ENCODE peak calls at places on chromosomes 5 and 9, in five cellular contexts. One of them, this sample, is unnamed.

GRCh38 chr9:6829027-6829426 is 71.3 kb downstream of the KDM4C start:
- DNase-seq in CD4-positive, alpha-beta T cell: no peak
- DNase-seq in nephron progenitor cell: no peak
- DNase-seq in BJ: no peak
- DNase-seq in H9: no peak
- DNase-seq in this sample: no peak

GRCh38 chr9:34171753-34172535 is 6.9 kb upstream of the UBAP1 start:
- DNase-seq in CD4-positive, alpha-beta T cell: peak; percentile 19
- DNase-seq in nephron progenitor cell: no peak
- DNase-seq in BJ: no peak
- DNase-seq in H9: no peak
- DNase-seq in this sample: no peak

GRCh38 chr5:56802235-56802634 is 13.1 kb upstream of the MAP3K1 start:
- DNase-seq in CD4-positive, alpha-beta T cell: no peak
- DNase-seq in nephron progenitor cell: no peak
- DNase-seq in BJ: no peak
- DNase-seq in H9: peak; percentile 32
- DNase-seq in this sample: no peak

GRCh38 chr5:68872088-68872842 is 221.5 kb upstream of the SLC30A5 start:
- DNase-seq in CD4-positive, alpha-beta T cell: no peak
- DNase-seq in nephron progenitor cell: no peak
- DNase-seq in BJ: no peak
- DNase-seq in H9: no peak
- DNase-seq in this sample: no peak

GRCh38 chr5:174972291-174972690 is 247.9 kb downstream of the MSX2 start:
- DNase-seq in CD4-positive, alpha-beta T cell: no peak
- DNase-seq in nephron progenitor cell: no peak
- DNase-seq in BJ: no peak
- DNase-seq in H9: no peak
- DNase-seq in this sample: no peak

GRCh38 chr9:93468763-93469456 is 15.5 kb upstream of the FAM120AOS start:
- DNase-seq in CD4-positive, alpha-beta T cell: no peak
- DNase-seq in nephron progenitor cell: peak; percentile 47
- DNase-seq in BJ: peak; percentile 43
- DNase-seq in H9: no peak
- DNase-seq in this sample: no peak

GRCh38 chr9:34403554-34404380 is 27.1 kb upstream of the MYORG start:
- DNase-seq in CD4-positive, alpha-beta T cell: peak; percentile 29
- DNase-seq in nephron progenitor cell: peak; percentile 82
- DNase-seq in BJ: no peak
- DNase-seq in H9: peak; percentile 67
- DNase-seq in this sample: no peak

GRCh38 chr5:1542011-1542410 is 18.3 kb upstream of the LPCAT1 start:
- DNase-seq in CD4-positive, alpha-beta T cell: no peak
- DNase-seq in nephron progenitor cell: no peak
- DNase-seq in BJ: no peak
- DNase-seq in H9: no peak
- DNase-seq in this sample: no peak

GRCh38 chr5:34500236-34500836 is 155.8 kb upstream of the RAI14 start:
- DNase-seq in CD4-positive, alpha-beta T cell: no peak
- DNase-seq in nephron progenitor cell: no peak
- DNase-seq in BJ: no peak
- DNase-seq in H9: no peak
- DNase-seq in this sample: no peak

GRCh38 chr5:104573979-104574709 is 1011.6 kb upstream of the NUDT12 start:
- DNase-seq in CD4-positive, alpha-beta T cell: no peak
- DNase-seq in nephron progenitor cell: no peak
- DNase-seq in BJ: no peak
- DNase-seq in H9: no peak
- DNase-seq in this sample: no peak

GRCh38 chr5:58453326-58453725 is 6.6 kb downstream of the PLK2 start:
- DNase-seq in CD4-positive, alpha-beta T cell: no peak
- DNase-seq in nephron progenitor cell: no peak
- DNase-seq in BJ: no peak
- DNase-seq in H9: no peak
- DNase-seq in this sample: no peak

GRCh38 chr9:69317894-69318293 is 7.1 kb upstream of the ENTREP1 start:
- DNase-seq in CD4-positive, alpha-beta T cell: no peak
- DNase-seq in nephron progenitor cell: no peak
- DNase-seq in BJ: no peak
- DNase-seq in H9: no peak
- DNase-seq in this sample: no peak

GRCh38 chr9:115978739-115979138 is 174.9 kb upstream of the PAPPA start:
- DNase-seq in CD4-positive, alpha-beta T cell: no peak
- DNase-seq in nephron progenitor cell: no peak
- DNase-seq in BJ: no peak
- DNase-seq in H9: no peak
- DNase-seq in this sample: peak; percentile 34

GRCh38 chr5:119876522-119876921 is 247.2 kb downstream of the FAM170A start:
- DNase-seq in CD4-positive, alpha-beta T cell: no peak
- DNase-seq in nephron progenitor cell: no peak
- DNase-seq in BJ: no peak
- DNase-seq in H9: no peak
- DNase-seq in this sample: no peak

GRCh38 chr5:137921931-137922330 is 32.7 kb downstream of the PKD2L2 start:
- DNase-seq in CD4-positive, alpha-beta T cell: no peak
- DNase-seq in nephron progenitor cell: no peak
- DNase-seq in BJ: no peak
- DNase-seq in H9: no peak
- DNase-seq in this sample: no peak

GRCh38 chr5:167582263-167582662 is 709.2 kb upstream of the WWC1 start:
- DNase-seq in CD4-positive, alpha-beta T cell: no peak
- DNase-seq in nephron progenitor cell: no peak
- DNase-seq in BJ: no peak
- DNase-seq in H9: no peak
- DNase-seq in this sample: no peak

GRCh38 chr5:96885518-96886338 is 9.4 kb downstream of the ERAP2 start:
- DNase-seq in CD4-positive, alpha-beta T cell: no peak
- DNase-seq in nephron progenitor cell: no peak
- DNase-seq in BJ: no peak
- DNase-seq in H9: no peak
- DNase-seq in this sample: no peak

GRCh38 chr9:22279621-22280020 is 167.0 kb upstream of the DMRTA1 start:
- DNase-seq in CD4-positive, alpha-beta T cell: no peak
- DNase-seq in nephron progenitor cell: no peak
- DNase-seq in BJ: no peak
- DNase-seq in H9: no peak
- DNase-seq in this sample: no peak

GRCh38 chr9:135804588-135805421 is 102.5 kb downstream of the CAMSAP1 start:
- DNase-seq in CD4-positive, alpha-beta T cell: no peak
- DNase-seq in nephron progenitor cell: no peak
- DNase-seq in BJ: no peak
- DNase-seq in H9: peak; percentile 65
- DNase-seq in this sample: no peak

GRCh38 chr5:178116406-178116885 is 3.1 kb downstream of the N4BP3 start:
- DNase-seq in CD4-positive, alpha-beta T cell: peak; percentile 19
- DNase-seq in nephron progenitor cell: no peak
- DNase-seq in BJ: no peak
- DNase-seq in H9: peak; percentile 68
- DNase-seq in this sample: no peak

GRCh38 chr9:113154471-113154870 is 3.7 kb downstream of the SLC31A2 start:
- DNase-seq in CD4-positive, alpha-beta T cell: no peak
- DNase-seq in nephron progenitor cell: no peak
- DNase-seq in BJ: no peak
- DNase-seq in H9: no peak
- DNase-seq in this sample: no peak

GRCh38 chr5:61623401-61624069 is 291.5 kb downstream of the ZSWIM6 start:
- DNase-seq in CD4-positive, alpha-beta T cell: no peak
- DNase-seq in nephron progenitor cell: no peak
- DNase-seq in BJ: no peak
- DNase-seq in H9: peak; percentile 52
- DNase-seq in this sample: no peak

GRCh38 chr9:94156549-94157407 is 72.5 kb downstream of the PTPDC1 start:
- DNase-seq in CD4-positive, alpha-beta T cell: no peak
- DNase-seq in nephron progenitor cell: no peak
- DNase-seq in BJ: no peak
- DNase-seq in H9: no peak
- DNase-seq in this sample: no peak

GRCh38 chr9:72703574-72703973 is 182.2 kb downstream of the TMC1 start:
- DNase-seq in CD4-positive, alpha-beta T cell: no peak
- DNase-seq in nephron progenitor cell: no peak
- DNase-seq in BJ: no peak
- DNase-seq in H9: no peak
- DNase-seq in this sample: no peak

GRCh38 chr5:16934123-16934522 is 2.0 kb downstream of the MYO10 start:
- DNase-seq in CD4-positive, alpha-beta T cell: no peak
- DNase-seq in nephron progenitor cell: peak; percentile 84
- DNase-seq in BJ: no peak
- DNase-seq in H9: peak; percentile 73
- DNase-seq in this sample: no peak

GRCh38 chr5:65828507-65828906 is 97.9 kb upstream of the ERBIN start:
- DNase-seq in CD4-positive, alpha-beta T cell: no peak
- DNase-seq in nephron progenitor cell: no peak
- DNase-seq in BJ: peak; percentile 64
- DNase-seq in H9: no peak
- DNase-seq in this sample: peak; percentile 70

DNA sequence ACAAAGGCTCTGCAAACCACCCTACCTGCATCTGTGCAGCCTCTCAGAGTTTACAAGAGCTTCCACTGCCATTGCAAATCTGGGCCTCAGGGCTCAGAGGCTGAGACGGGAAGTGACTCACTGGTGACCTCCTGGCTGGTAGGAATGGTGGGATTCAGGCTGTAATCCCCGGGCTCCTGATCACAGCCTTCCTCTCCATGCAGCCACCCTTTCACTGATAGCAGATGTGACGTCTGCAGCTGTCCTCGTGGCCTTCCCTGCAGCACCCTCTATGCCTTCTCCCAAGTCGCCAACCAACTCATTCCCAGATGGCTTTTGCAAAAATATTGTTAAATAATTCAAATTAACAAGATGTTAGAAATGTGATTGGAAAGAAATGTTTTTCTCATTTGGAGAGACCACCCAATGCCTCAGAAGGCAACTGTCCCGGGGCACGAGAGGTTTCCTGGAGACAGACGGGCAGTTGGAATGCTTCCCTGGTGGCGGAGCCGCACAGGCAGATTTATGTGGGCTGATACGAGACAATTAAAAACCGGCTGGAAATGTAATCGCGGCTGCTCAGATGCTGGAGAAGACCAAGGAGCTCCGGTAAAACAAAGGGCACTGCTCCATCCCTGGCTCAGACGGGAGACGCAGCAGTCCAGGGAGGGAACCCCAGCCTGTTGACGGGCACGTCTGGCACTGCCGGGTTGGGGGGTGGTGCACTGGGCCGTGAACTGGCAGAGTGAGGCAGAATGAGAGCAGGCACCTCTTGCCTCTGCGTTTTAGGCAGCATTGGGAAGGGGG is 34.4 kb upstream of the SLC25A51 start:
- DNase-seq in CD4-positive, alpha-beta T cell: no peak
- DNase-seq in nephron progenitor cell: peak; percentile 33
- DNase-seq in BJ: peak; percentile 47
- DNase-seq in H9: no peak
- DNase-seq in this sample: peak; percentile 18
- TF ChIP-seq CTCF in CD4-positive, alpha-beta T cell: no peak
- TF ChIP-seq CTCF in nephron progenitor cell: no peak
- TF ChIP-seq CTCF in BJ: no peak
- TF ChIP-seq CTCF in H9: no peak
- TF ChIP-seq CTCF in this sample: no peak

GRCh38 chr5:67494186-67494842 is 297.7 kb upstream of the CD180 start:
- DNase-seq in CD4-positive, alpha-beta T cell: no peak
- DNase-seq in nephron progenitor cell: no peak
- DNase-seq in BJ: no peak
- DNase-seq in H9: no peak
- DNase-seq in this sample: no peak

GRCh38 chr5:67495072-67495471 is 298.5 kb upstream of the CD180 start:
- DNase-seq in CD4-positive, alpha-beta T cell: no peak
- DNase-seq in nephron progenitor cell: no peak
- DNase-seq in BJ: no peak
- DNase-seq in H9: no peak
- DNase-seq in this sample: no peak

GRCh38 chr5:67496051-67496450 is 299.5 kb upstream of the CD180 start:
- DNase-seq in CD4-positive, alpha-beta T cell: no peak
- DNase-seq in nephron progenitor cell: no peak
- DNase-seq in BJ: no peak
- DNase-seq in H9: no peak
- DNase-seq in this sample: no peak

GRCh38 chr5:67490543-67491321 is 294.1 kb upstream of the CD180 start:
- DNase-seq in CD4-positive, alpha-beta T cell: no peak
- DNase-seq in nephron progenitor cell: no peak
- DNase-seq in BJ: no peak
- DNase-seq in H9: no peak
- DNase-seq in this sample: no peak

DNA sequence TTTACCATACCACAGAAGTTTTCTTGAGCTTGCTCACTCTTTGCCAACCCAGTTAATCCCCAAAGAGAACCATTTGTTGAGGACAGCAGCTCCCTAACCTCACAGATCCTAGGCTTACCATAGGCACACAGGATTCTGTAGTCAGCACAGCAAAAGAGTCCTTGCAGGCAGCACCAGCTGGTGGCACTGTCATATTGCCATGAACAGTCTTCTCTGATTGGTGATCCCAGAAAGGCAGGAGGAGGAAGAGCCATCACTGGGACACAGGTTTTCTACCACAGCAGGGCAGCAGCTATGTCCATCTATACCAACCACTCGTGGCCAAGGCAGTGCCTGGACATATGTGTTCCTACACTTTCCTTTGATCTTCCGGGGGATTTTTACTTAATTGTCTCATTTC is 297.1 kb upstream of the CD180 start:
- DNase-seq in CD4-positive, alpha-beta T cell: no peak
- DNase-seq in nephron progenitor cell: no peak
- DNase-seq in BJ: no peak
- DNase-seq in H9: peak; percentile 63
- DNase-seq in this sample: no peak
- TF ChIP-seq CTCF in CD4-positive, alpha-beta T cell: no peak
- TF ChIP-seq CTCF in nephron progenitor cell: no peak
- TF ChIP-seq CTCF in BJ: peak; percentile 24
- TF ChIP-seq CTCF in H9: peak; percentile 49
- TF ChIP-seq CTCF in this sample: peak; percentile 11

GRCh38 chr5:94893404-94894145 is 275.1 kb downstream of the SLF1 start:
- DNase-seq in CD4-positive, alpha-beta T cell: no peak
- DNase-seq in nephron progenitor cell: no peak
- DNase-seq in BJ: no peak
- DNase-seq in H9: no peak
- DNase-seq in this sample: no peak
- TF ChIP-seq CTCF in CD4-positive, alpha-beta T cell: no peak
- TF ChIP-seq CTCF in nephron progenitor cell: peak; percentile 57
- TF ChIP-seq CTCF in BJ: peak; percentile 38
- TF ChIP-seq CTCF in H9: peak; percentile 84
- TF ChIP-seq CTCF in this sample: peak; percentile 20

DNA sequence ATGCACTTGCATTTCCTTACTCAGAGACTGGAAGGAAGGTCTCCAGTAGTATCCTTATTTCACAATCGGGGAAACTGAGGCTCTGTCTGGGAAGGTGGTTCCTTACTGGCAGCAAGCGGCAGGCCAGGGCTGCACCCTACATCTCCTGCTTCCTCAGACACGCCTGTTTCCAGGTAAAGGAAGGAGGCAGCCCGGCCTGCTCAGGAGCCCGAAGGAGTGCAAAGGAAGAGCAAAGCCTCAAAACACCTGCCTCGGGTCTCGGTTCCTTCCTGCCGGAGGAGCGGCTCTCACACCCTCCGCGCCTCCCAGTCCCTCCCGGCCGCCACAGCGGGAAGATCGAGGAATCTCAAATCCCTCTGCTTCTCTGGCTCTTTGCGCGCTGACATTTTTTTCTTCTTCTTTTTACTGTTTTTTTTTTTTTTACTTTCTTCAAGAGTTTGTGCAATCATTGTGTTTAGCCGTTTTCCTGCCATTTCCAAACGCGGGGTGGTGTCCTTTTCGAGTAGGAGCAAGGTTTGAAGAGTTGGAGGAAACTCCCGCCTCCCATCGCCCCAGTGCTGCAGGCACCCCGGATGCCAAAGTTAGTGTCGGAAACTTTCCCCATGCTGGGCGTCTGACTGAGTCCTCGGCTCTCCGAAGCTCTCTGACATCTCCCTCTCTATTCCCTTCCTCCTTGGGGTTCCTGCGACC is 1.0 kb downstream of the GGTA1 start:
- DNase-seq in CD4-positive, alpha-beta T cell: no peak
- DNase-seq in nephron progenitor cell: peak; percentile 26
- DNase-seq in BJ: no peak
- DNase-seq in H9: peak; percentile 36
- DNase-seq in this sample: peak; percentile 8
- TF ChIP-seq CTCF in CD4-positive, alpha-beta T cell: no peak
- TF ChIP-seq CTCF in nephron progenitor cell: no peak
- TF ChIP-seq CTCF in BJ: no peak
- TF ChIP-seq CTCF in H9: no peak
- TF ChIP-seq CTCF in this sample: no peak